ENCODE peak calls at places on chromosomes 7 and 10, in nine cellular contexts. K, S, O, Y, H, Z, L, U and V are unnamed samples.

GRCh38 chr7:151191544-151191943 is 4.5 kb upstream of the ASB10 start:
- DNase-seq in K (no peak), S (no peak), O (no peak), Y (no peak), H (no peak), Z (no peak), L (no peak), U (no peak), V (no peak)

GRCh38 chr10:62610649-62611229 is 193.8 kb upstream of the ADO start:
- DNase-seq in K (peak), S (peak), O (peak), Y (peak), H (peak), Z (peak), L (peak), U (peak), V (no peak)

GRCh38 chr10:60818134-60818770 is 40.0 kb downstream of the CDK1 start:
- DNase-seq in K (no peak), S (no peak), O (no peak), Y (no peak), H (no peak), Z (peak), L (no peak), U (no peak), V (no peak)

GRCh38 chr7:936131-937054 is 18.1 kb downstream of the ADAP1 start:
- DNase-seq in K (peak), S (peak), O (peak), Y (peak), H (no peak), Z (peak), L (peak), U (no peak), V (no peak)

GRCh38 chr7:5591547-5591899 is 167.9 kb upstream of the TNRC18 start:
- DNase-seq in K (peak), S (no peak), O (peak), Y (no peak), H (no peak), Z (peak), L (no peak), U (peak), V (no peak)

GRCh38 chr10:35379226-35380137 is 43.2 kb downstream of the CCNY start:
- DNase-seq in K (peak), S (peak), O (no peak), Y (no peak), H (no peak), Z (peak), L (no peak), U (no peak), V (no peak)

GRCh38 chr7:82091126-82091682 is 321.4 kb upstream of the HGF start:
- DNase-seq in K (no peak), S (no peak), O (no peak), Y (no peak), H (no peak), Z (no peak), L (no peak), U (no peak), V (no peak)

GRCh38 chr7:42174391-42174848 is 62.6 kb downstream of the GLI3 start:
- DNase-seq in K (peak), S (no peak), O (no peak), Y (no peak), H (peak), Z (no peak), L (no peak), U (no peak), V (no peak)

GRCh38 chr7:22831602-22832001 is 9.0 kb upstream of the TOMM7 start:
- DNase-seq in K (no peak), S (no peak), O (no peak), Y (no peak), H (no peak), Z (no peak), L (no peak), U (no peak), V (no peak)

GRCh38 chr7:84178013-84178412 is 16.6 kb downstream of the SEMA3A start:
- DNase-seq in K (peak), S (no peak), O (no peak), Y (no peak), H (no peak), Z (peak), L (no peak), U (no peak), V (no peak)

GRCh38 chr7:6090738-6091505 is 59.7 kb downstream of the ANKRD61 start:
- DNase-seq in K (no peak), S (no peak), O (no peak), Y (no peak), H (no peak), Z (no peak), L (no peak), U (no peak), V (no peak)

GRCh38 chr7:72481934-72482333 is 69.8 kb upstream of the CALN1 start:
- DNase-seq in K (no peak), S (no peak), O (no peak), Y (no peak), H (no peak), Z (no peak), L (no peak), U (no peak), V (no peak)

GRCh38 chr7:72476608-72477305 is 64.6 kb upstream of the CALN1 start:
- DNase-seq in K (no peak), S (no peak), O (no peak), Y (no peak), H (no peak), Z (no peak), L (no peak), U (peak), V (no peak)
- TF ChIP-seq CTCF in K (no peak), S (no peak), O (no peak), Y (no peak), H (no peak), Z (no peak), L (no peak), U (no peak), V (no peak)

GRCh38 chr10:14184841-14185500 is 145.8 kb downstream of the FRMD4A start:
- DNase-seq in K (no peak), S (no peak), O (no peak), Y (peak), H (no peak), Z (peak), L (no peak), U (no peak), V (no peak)

GRCh38 chr10:14185501-14186045 is 145.2 kb downstream of the FRMD4A start:
- DNase-seq in K (peak), S (no peak), O (no peak), Y (no peak), H (no peak), Z (peak), L (no peak), U (no peak), V (no peak)

GRCh38 chr10:14182781-14183180 is 147.9 kb downstream of the FRMD4A start:
- DNase-seq in K (no peak), S (no peak), O (no peak), Y (no peak), H (no peak), Z (no peak), L (no peak), U (no peak), V (no peak)

GRCh38 chr10:14190702-14191101 is 140.0 kb downstream of the FRMD4A start:
- DNase-seq in K (no peak), S (no peak), O (no peak), Y (no peak), H (no peak), Z (no peak), L (no peak), U (no peak), V (no peak)

GRCh38 chr10:14186245-14186644 is 144.5 kb downstream of the FRMD4A start:
- DNase-seq in K (no peak), S (no peak), O (no peak), Y (no peak), H (no peak), Z (no peak), L (no peak), U (no peak), V (no peak)
- H3K4me3 ChIP-seq in K (no peak), S (no peak), O (no peak), Y (no peak), H (no peak), Z (no peak), L (no peak), U (no peak), V (no peak)

DNA sequence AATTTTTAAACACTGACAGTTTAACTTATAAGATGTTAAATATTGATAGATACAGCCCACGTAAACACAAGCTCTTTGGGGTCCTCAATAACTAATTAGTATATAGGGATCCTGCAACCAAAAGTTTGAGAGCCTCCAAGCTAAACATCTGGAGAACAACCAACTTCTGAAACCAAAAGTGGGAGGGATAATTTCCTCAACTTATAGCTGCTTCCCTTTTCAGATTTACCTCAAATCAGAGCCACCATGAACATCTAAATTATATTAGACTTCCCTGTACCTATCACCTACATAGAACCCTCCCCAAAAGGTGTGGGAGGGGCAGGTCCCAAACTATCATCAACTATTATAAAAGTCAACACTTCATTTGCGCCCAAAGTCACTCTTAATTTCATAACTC is 8.6 kb downstream of the PSAP start:
- DNase-seq in K (no peak), S (no peak), O (no peak), Y (no peak), H (no peak), Z (no peak), L (no peak), U (no peak), V (no peak)
- H3K27ac ChIP-seq in K (no peak), S (peak), O (no peak), Y (no peak), H (no peak), Z (no peak), L (no peak), U (no peak), V (no peak)

GRCh38 chr7:98826811-98827231 is 43.0 kb downstream of the TMEM130 start:
- DNase-seq in K (peak), S (peak), O (no peak), Y (no peak), H (peak), Z (no peak), L (no peak), U (peak), V (no peak)
- TF ChIP-seq CTCF in K (peak), S (no peak), O (no peak), Y (no peak), H (no peak), Z (no peak), L (no peak), U (no peak), V (no peak)

GRCh38 chr10:1488970-1489548 is 248.3 kb downstream of the ADARB2 start:
- DNase-seq in K (no peak), S (no peak), O (no peak), Y (peak), H (no peak), Z (no peak), L (no peak), U (no peak), V (no peak)
- H3K4me3 ChIP-seq in K (no peak), S (no peak), O (no peak), Y (no peak), H (no peak), Z (no peak), L (no peak), U (no peak), V (no peak)

DNA sequence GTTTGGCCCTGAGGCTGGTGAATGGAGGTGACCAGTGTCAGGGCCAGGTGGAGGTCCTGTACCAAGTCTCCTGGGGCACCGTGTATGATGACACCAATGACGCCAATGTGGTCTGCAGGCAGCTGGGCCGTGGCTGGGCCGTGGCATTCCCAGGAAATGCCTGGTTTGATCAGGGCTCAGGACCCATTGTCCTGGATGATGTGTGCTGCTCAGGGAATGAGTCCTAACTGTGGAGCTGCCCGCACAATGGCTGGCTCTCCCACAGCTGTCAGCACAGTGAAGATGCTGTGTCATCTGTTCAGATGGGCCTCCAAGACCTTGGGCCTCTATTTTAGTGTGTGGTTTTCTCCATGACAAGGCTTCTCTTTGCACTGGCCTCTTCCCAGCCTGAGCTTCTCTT is 64.0 kb downstream of the DMBT1 start:
- DNase-seq in K (no peak), S (no peak), O (no peak), Y (no peak), H (no peak), Z (no peak), L (no peak), U (no peak), V (no peak)
- H3K27ac ChIP-seq in K (no peak), S (no peak), O (no peak), Y (no peak), H (no peak), Z (no peak), L (no peak), U (no peak), V (no peak)

GRCh38 chr10:71643904-71644303 is 75.7 kb downstream of the C10orf105 start:
- DNase-seq in K (no peak), S (no peak), O (no peak), Y (no peak), H (peak), Z (no peak), L (no peak), U (no peak), V (no peak)
- TF ChIP-seq CTCF in K (no peak), S (no peak), O (no peak), Y (no peak), H (no peak), Z (no peak), L (no peak), U (no peak), V (no peak)

DNA sequence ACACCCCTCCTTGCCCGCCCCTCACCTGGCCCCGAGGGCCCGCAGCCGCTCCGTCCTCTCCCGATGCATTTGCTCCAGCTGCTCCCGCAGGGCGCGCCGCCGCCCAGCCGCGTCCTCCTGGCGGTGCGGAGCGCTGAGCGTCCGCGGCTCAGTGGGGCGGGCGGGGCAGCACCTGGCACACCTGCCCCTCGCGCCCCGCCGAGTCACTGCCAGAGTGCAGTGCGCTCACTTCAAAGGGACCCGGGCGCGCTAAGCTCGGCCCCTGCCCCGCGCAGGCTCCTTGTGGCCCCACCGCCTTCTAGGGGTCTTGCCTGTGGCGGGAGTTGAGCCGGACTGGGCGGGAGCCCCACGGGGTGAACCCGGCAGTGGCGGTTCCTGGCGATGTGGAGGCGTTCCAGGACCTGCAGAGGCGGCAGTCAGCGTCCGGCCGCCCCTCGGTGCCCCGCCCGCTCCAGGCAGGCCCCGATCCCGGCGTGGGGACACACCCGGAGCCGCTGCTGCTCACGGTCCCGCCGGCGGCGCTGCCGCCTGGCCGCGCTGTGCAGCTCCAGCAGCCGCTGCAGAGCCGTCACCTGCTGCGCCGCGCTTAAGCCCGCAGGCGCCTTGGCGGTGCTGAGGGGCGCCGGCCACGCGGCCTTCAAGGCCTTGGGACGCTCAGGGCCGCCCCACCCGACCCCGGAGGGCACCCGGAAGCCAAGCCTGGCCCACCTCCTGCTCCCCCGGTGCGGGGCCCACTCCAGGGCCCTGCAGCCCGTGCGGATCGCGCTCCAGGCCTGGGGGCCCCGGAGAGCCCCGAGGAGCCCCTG is 6.7 kb downstream of the ATP6V1F start:
- DNase-seq in K (peak), S (peak), O (no peak), Y (peak), H (peak), Z (peak), L (peak), U (peak), V (no peak)
- H3K4me3 ChIP-seq in K (peak), S (peak), O (peak), Y (peak), H (no peak), Z (peak), L (peak), U (peak), V (peak)